ENCODE peak calls at places on chromosomes 11 and 22, in four cellular contexts. Y is PC-3, C is H1, A is H9. L is an unnamed sample.

GRCh38 chr22:31347251-31348008 is 1.3 kb upstream of the PATZ1 start:
- DNase-seq in C (peak; percentile 81), Y (peak; percentile 70), A (peak; percentile 77), L (no peak)

GRCh38 chr11:79040348-79040747 is 400.5 kb downstream of the TENM4 start:
- DNase-seq in A (no peak), C (no peak), Y (peak; percentile 17), L (no peak)

GRCh38 chr11:16217631-16218030 is 138.7 kb downstream of the SOX6 start:
- DNase-seq in Y (peak; percentile 4), C (no peak), A (no peak), L (no peak)

GRCh38 chr22:44026630-44027511 is 2.8 kb downstream of the PARVB start:
- DNase-seq in A (no peak), Y (no peak), C (no peak), L (no peak)

GRCh38 chr11:34363363-34364084 is 5.7 kb upstream of the ABTB2 start:
- DNase-seq in Y (no peak), A (no peak), C (no peak), L (no peak)

GRCh38 chr22:43238526-43239006 is 51.6 kb upstream of the TTLL12 start:
- DNase-seq in C (no peak), Y (no peak), A (no peak), L (no peak)

GRCh38 chr11:64303109-64304031 is 2.0 kb upstream of the ESRRA start:
- DNase-seq in A (no peak), Y (no peak), C (no peak), L (no peak)

GRCh38 chr22:28909375-28909774 is 26.0 kb downstream of the ZNRF3 start:
- DNase-seq in C (no peak), A (no peak), Y (no peak), L (no peak)

GRCh38 chr22:37726240-37726887 is 29.5 kb downstream of the TRIOBP start:
- DNase-seq in C (no peak), Y (no peak), A (no peak), L (no peak)

GRCh38 chr11:31800398-31801265 is 10.5 kb downstream of the PAX6 start:
- DNase-seq in A (no peak), C (no peak), Y (no peak), L (no peak)

GRCh38 chr22:18035740-18036139 is 11.4 kb upstream of the MICAL3 start:
- DNase-seq in Y (peak; percentile 52), A (peak; percentile 50), C (no peak), L (no peak)

GRCh38 chr11:76281558-76281906 is 75.2 kb upstream of the WNT11 start:
- DNase-seq in A (no peak), Y (no peak), C (no peak), L (no peak)

GRCh38 chr11:9726313-9727022 is 62.6 kb downstream of the SWAP70 start:
- DNase-seq in Y (peak; percentile 81), C (no peak), A (no peak), L (no peak)

GRCh38 chr11:130873766-130874165 is 42.5 kb downstream of the SNX19 start:
- DNase-seq in A (no peak), C (no peak), Y (peak; percentile 70), L (no peak)

GRCh38 chr22:40857309-40857851 is 432 bp downstream of the XPNPEP3 start:
- DNase-seq in A (no peak), C (no peak), Y (no peak), L (no peak)

GRCh38 chr22:45425101-45425500 is 11.6 kb downstream of the RIBC2 start:
- DNase-seq in Y (no peak), C (no peak), A (no peak), L (no peak)

GRCh38 chr11:112665291-112665690 is 295.9 kb upstream of the NCAM1 start:
- DNase-seq in A (no peak), Y (no peak), C (no peak), L (no peak)
- H3K9ac ChIP-seq in A (no peak overlapping the region), Y (no peak overlapping the region), C (no peak overlapping the region), L (no peak overlapping the region)

DNA sequence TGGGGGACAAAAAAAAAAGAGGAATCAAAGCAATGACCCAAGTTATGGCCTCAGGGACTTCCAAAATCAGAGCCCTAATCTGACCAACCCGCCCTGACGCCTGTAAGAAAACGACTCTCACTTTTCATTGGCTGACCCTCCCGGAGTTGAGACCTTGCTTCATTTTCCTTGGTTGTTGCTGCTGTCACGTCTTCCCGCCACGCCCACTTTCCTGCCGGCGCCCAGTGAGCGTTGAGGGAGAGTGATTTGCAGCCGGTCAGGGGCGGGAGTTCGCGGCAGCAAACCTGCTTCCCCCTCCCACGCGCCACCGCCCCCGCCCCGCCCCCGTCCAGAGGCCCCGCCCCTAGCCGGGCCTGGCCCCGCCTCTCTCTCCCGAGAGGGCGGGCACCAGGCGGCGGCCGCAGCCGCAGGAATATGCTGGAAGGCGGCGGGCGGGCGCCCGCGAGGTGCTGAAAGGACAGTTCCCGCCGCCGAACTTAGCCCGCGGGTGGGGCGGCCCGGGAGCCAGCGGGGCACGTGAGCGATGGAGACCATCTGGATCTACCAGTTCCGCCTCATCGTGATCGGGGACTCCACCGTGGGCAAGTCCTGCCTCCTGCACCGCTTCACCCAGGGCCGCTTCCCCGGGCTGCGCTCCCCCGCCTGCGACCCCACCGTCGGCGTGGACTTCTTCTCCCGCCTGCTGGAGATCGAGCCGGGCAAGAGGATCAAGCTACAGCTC is at the start of gene RAB39A:
- DNase-seq in C (peak; percentile 96), A (peak; percentile 99), Y (peak; percentile 92), L (peak; percentile 97)
- H3K9ac ChIP-seq in C (peak within 1 kb of the TSS; percentile 70), A (peak within 1 kb of the TSS; percentile 79), Y (no peak within 1 kb of the TSS), L (peak within 1 kb of the TSS; percentile 76)

DNA sequence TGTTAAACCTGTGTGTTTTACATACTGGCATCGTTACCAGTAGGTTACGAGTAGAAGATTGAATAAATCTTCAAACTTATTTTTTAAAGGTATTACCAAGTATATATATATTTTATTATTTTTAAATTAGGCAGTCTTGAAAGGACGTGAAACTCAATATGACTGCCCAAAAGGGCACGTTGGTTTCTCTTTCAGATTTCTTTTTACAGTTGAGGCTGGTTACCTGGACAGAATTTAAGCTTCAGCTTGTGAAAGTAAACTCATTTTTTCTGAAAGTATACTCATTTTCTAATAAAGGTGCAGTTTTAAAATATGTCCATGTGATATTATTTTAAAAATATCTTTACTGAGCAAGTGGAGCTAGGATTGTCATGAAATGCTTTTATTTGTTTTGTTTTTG is 1.7 kb downstream of the FBXO7 start:
- DNase-seq in Y (no peak), A (no peak), C (no peak), L (no peak)
- H3K9ac ChIP-seq in Y (peak overlapping the region; percentile 94), A (no peak overlapping the region), C (no peak overlapping the region), L (no peak overlapping the region)

GRCh38 chr11:12232819-12233601 is 122.6 kb downstream of the MICAL2 start:
- DNase-seq in C (no peak), A (no peak), Y (peak; percentile 75), L (no peak)
- H3K9ac ChIP-seq in C (no peak overlapping the region), A (no peak overlapping the region), Y (peak overlapping the region; percentile 60), L (no peak overlapping the region)

DNA sequence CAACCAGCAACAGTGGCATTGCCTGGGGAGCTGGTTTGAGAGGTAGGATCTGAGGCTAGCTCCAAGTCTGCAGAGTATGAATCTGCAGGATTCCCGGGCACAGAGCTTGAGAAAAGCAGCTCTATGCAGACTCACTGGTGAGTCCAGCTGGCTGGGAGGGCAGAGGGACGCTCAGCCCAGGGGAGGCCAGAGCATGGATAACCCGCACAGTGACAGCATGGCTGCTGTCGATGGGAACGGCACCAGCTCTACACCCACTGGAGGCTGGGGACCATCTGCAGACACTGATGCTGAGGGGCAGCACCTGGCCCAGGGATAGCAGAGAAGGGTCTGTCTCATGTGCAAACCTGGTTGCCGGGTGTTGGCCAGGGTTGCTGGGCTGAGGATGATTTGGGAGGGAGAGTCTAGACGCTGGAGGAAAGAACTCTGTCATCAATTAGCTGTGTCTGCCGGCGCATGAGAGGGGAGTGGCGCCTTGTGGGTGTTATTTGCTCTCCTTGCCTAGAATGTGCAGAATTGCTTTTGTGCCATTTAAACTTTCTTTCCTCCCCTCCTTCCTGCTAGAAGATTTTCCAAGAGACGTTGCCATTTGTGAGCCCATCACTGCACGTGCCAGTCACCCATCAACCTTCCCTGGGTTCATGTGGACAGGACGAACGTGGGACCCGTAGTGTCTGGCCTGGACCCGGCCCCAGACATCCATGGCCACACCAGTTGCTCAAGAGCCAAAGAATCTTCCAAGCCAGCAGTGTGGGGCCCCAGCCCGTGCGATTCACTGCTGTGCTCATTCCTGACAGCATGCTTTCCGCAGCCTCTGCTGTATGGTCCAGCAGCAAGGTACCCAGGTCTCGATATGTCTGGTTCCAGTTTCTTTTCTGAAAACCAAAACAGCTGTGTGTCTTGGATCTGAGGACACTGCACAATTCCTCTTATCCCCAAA is 19.1 kb upstream of the LINC01488 start:
- DNase-seq in Y (no peak), A (no peak), C (no peak), L (no peak)
- H3K9ac ChIP-seq in Y (no peak overlapping the region), A (no peak overlapping the region), C (peak overlapping the region; percentile 14), L (no peak overlapping the region)